ENCODE peak calls at places on chromosomes 13 and 19, in five cellular contexts. One of them, this sample, is unnamed.

GRCh38 chr13:98880673-98881072 is 97.2 kb downstream of the DOCK9 start:
- DNase-seq in tibial nerve: no peak
- DNase-seq in CD8-positive, alpha-beta T cell: no peak
- DNase-seq in mammary epithelial cell: no peak
- DNase-seq in endodermal cell: no peak
- DNase-seq in this sample: no peak

GRCh38 chr13:41139296-41139966 is 6.8 kb upstream of the KBTBD6 start:
- DNase-seq in mammary epithelial cell: peak; percentile 81
- DNase-seq in endodermal cell: no peak
- DNase-seq in CD8-positive, alpha-beta T cell: no peak
- DNase-seq in tibial nerve: no peak
- DNase-seq in this sample: peak; percentile 64

GRCh38 chr13:61463027-61463426 is 47.4 kb upstream of the PCDH20 start:
- DNase-seq in CD8-positive, alpha-beta T cell: no peak
- DNase-seq in endodermal cell: no peak
- DNase-seq in mammary epithelial cell: no peak
- DNase-seq in tibial nerve: no peak
- DNase-seq in this sample: peak; percentile 20

GRCh38 chr13:94435604-94436226 is 43.8 kb downstream of the DCT start:
- DNase-seq in endodermal cell: no peak
- DNase-seq in tibial nerve: no peak
- DNase-seq in mammary epithelial cell: peak; percentile 28
- DNase-seq in CD8-positive, alpha-beta T cell: no peak
- DNase-seq in this sample: peak; percentile 63

GRCh38 chr13:102400619-102401125 is 1.2 kb downstream of the FGF14 start:
- DNase-seq in tibial nerve: no peak
- DNase-seq in mammary epithelial cell: peak; percentile 11
- DNase-seq in endodermal cell: peak; percentile 75
- DNase-seq in CD8-positive, alpha-beta T cell: no peak
- DNase-seq in this sample: peak; percentile 23

GRCh38 chr13:97460004-97460756 is 26.2 kb downstream of the RAP2A start:
- DNase-seq in endodermal cell: no peak
- DNase-seq in CD8-positive, alpha-beta T cell: no peak
- DNase-seq in mammary epithelial cell: no peak
- DNase-seq in tibial nerve: no peak
- DNase-seq in this sample: no peak

GRCh38 chr19:46368116-46368515 is 21.2 kb downstream of the PPP5C start:
- DNase-seq in mammary epithelial cell: no peak
- DNase-seq in tibial nerve: no peak
- DNase-seq in CD8-positive, alpha-beta T cell: no peak
- DNase-seq in endodermal cell: no peak
- DNase-seq in this sample: no peak

GRCh38 chr19:17766543-17767131 is 15.4 kb downstream of the FCHO1 start:
- DNase-seq in CD8-positive, alpha-beta T cell: peak; percentile 51
- DNase-seq in tibial nerve: peak; percentile 77
- DNase-seq in endodermal cell: peak; percentile 96
- DNase-seq in mammary epithelial cell: peak; percentile 68
- DNase-seq in this sample: peak; percentile 66

GRCh38 chr19:20858218-20858617 is 64.8 kb upstream of the ZNF85 start:
- DNase-seq in mammary epithelial cell: no peak
- DNase-seq in CD8-positive, alpha-beta T cell: no peak
- DNase-seq in endodermal cell: peak; percentile 46
- DNase-seq in tibial nerve: no peak
- DNase-seq in this sample: no peak

GRCh38 chr13:43019811-43020210 is 3.6 kb upstream of the DNAJC15 start:
- DNase-seq in endodermal cell: no peak
- DNase-seq in tibial nerve: no peak
- DNase-seq in mammary epithelial cell: no peak
- DNase-seq in CD8-positive, alpha-beta T cell: no peak
- DNase-seq in this sample: no peak

GRCh38 chr13:29538625-29538976 is 56.9 kb downstream of the SLC7A1 start:
- DNase-seq in CD8-positive, alpha-beta T cell: no peak
- DNase-seq in mammary epithelial cell: no peak
- DNase-seq in tibial nerve: no peak
- DNase-seq in endodermal cell: no peak
- DNase-seq in this sample: no peak

GRCh38 chr19:49592486-49593232 is 1.7 kb downstream of the PRR12 start:
- DNase-seq in tibial nerve: no peak
- DNase-seq in mammary epithelial cell: peak; percentile 70
- DNase-seq in endodermal cell: peak; percentile 83
- DNase-seq in CD8-positive, alpha-beta T cell: no peak
- DNase-seq in this sample: peak; percentile 71

GRCh38 chr13:73913043-73913740 is 221.0 kb downstream of the KLF12 start:
- DNase-seq in CD8-positive, alpha-beta T cell: no peak
- DNase-seq in endodermal cell: peak; percentile 47
- DNase-seq in mammary epithelial cell: peak; percentile 46
- DNase-seq in tibial nerve: no peak
- DNase-seq in this sample: peak; percentile 61

GRCh38 chr19:38355728-38356725 is 18.3 kb upstream of the PSMD8 start:
- DNase-seq in mammary epithelial cell: no peak
- DNase-seq in endodermal cell: no peak
- DNase-seq in CD8-positive, alpha-beta T cell: no peak
- DNase-seq in tibial nerve: no peak
- DNase-seq in this sample: no peak

GRCh38 chr13:103299079-103299478 is 232.9 kb upstream of the SLC10A2 start:
- DNase-seq in mammary epithelial cell: no peak
- DNase-seq in CD8-positive, alpha-beta T cell: no peak
- DNase-seq in tibial nerve: no peak
- DNase-seq in endodermal cell: peak; percentile 80
- DNase-seq in this sample: no peak

GRCh38 chr13:32642858-32643257 is 56.6 kb downstream of the PDS5B start:
- DNase-seq in tibial nerve: no peak
- DNase-seq in endodermal cell: no peak
- DNase-seq in mammary epithelial cell: no peak
- DNase-seq in CD8-positive, alpha-beta T cell: no peak
- DNase-seq in this sample: peak; percentile 7

GRCh38 chr19:10290876-10291553 is 1.3 kb downstream of the ICAM5 start:
- DNase-seq in endodermal cell: peak; percentile 82
- DNase-seq in CD8-positive, alpha-beta T cell: peak; percentile 56
- DNase-seq in tibial nerve: no peak
- DNase-seq in mammary epithelial cell: peak; percentile 50
- DNase-seq in this sample: peak; percentile 36

GRCh38 chr13:73224708-73225107 is 165.9 kb downstream of the KLF5 start:
- DNase-seq in CD8-positive, alpha-beta T cell: no peak
- DNase-seq in tibial nerve: no peak
- DNase-seq in mammary epithelial cell: peak; percentile 85
- DNase-seq in endodermal cell: no peak
- DNase-seq in this sample: peak; percentile 69

GRCh38 chr13:35700661-35701060 is 224.2 kb upstream of the MAB21L1 start:
- DNase-seq in endodermal cell: no peak
- DNase-seq in CD8-positive, alpha-beta T cell: no peak
- DNase-seq in tibial nerve: no peak
- DNase-seq in mammary epithelial cell: no peak
- DNase-seq in this sample: no peak

GRCh38 chr19:45960595-45961235 is 12.9 kb downstream of the NOVA2 start:
- DNase-seq in mammary epithelial cell: no peak
- DNase-seq in tibial nerve: no peak
- DNase-seq in endodermal cell: peak; percentile 89
- DNase-seq in CD8-positive, alpha-beta T cell: no peak
- DNase-seq in this sample: no peak

GRCh38 chr19:58409010-58409790 is 751 bp downstream of the ZNF584 start:
- DNase-seq in tibial nerve: no peak
- DNase-seq in CD8-positive, alpha-beta T cell: no peak
- DNase-seq in mammary epithelial cell: no peak
- DNase-seq in endodermal cell: peak; percentile 65
- DNase-seq in this sample: no peak

GRCh38 chr19:11860721-11861120 is 12.2 kb downstream of the ZNF439 start:
- DNase-seq in tibial nerve: no peak
- DNase-seq in mammary epithelial cell: no peak
- DNase-seq in CD8-positive, alpha-beta T cell: no peak
- DNase-seq in endodermal cell: no peak
- DNase-seq in this sample: no peak

GRCh38 chr19:35560271-35560670 is 3.2 kb downstream of the ATP4A start:
- DNase-seq in endodermal cell: no peak
- DNase-seq in CD8-positive, alpha-beta T cell: no peak
- DNase-seq in tibial nerve: no peak
- DNase-seq in mammary epithelial cell: no peak
- DNase-seq in this sample: no peak

GRCh38 chr13:38687246-38688229 is 661 bp downstream of the FREM2 start:
- DNase-seq in CD8-positive, alpha-beta T cell: no peak
- DNase-seq in endodermal cell: no peak
- DNase-seq in tibial nerve: no peak
- DNase-seq in mammary epithelial cell: peak; percentile 59
- DNase-seq in this sample: no peak

GRCh38 chr13:113443991-113444390 is 9.3 kb downstream of the ADPRHL1 start:
- DNase-seq in endodermal cell: peak; percentile 33
- DNase-seq in mammary epithelial cell: no peak
- DNase-seq in CD8-positive, alpha-beta T cell: no peak
- DNase-seq in tibial nerve: no peak
- DNase-seq in this sample: no peak

GRCh38 chr13:30078059-30078458 is 227.6 kb upstream of the UBL3 start:
- DNase-seq in endodermal cell: no peak
- DNase-seq in tibial nerve: no peak
- DNase-seq in mammary epithelial cell: no peak
- DNase-seq in CD8-positive, alpha-beta T cell: no peak
- DNase-seq in this sample: no peak

GRCh38 chr13:35379663-35380062 is 96.8 kb downstream of the MAB21L1 start:
- DNase-seq in mammary epithelial cell: no peak
- DNase-seq in tibial nerve: no peak
- DNase-seq in CD8-positive, alpha-beta T cell: no peak
- DNase-seq in endodermal cell: no peak
- DNase-seq in this sample: no peak

DNA sequence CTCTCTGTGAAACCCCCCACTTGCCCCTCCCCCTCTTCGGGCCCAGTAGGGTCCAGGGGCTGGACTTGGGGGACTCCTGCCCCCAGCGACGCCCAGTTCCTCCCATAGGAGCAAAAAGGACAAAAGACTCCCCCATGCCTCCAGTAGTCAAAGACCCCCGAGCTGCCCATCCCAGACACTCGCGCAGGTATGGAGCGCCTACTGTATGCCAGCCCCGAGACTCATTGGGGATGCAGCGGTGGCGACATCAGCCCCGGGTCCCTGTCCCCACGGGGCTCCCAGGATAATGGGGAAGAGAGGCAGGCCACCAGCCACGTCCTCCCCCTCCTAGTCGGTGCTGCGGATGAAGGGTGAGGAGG is 18.3 kb upstream of the ZNRF4 start:
- DNase-seq in tibial nerve: no peak
- DNase-seq in mammary epithelial cell: no peak
- DNase-seq in CD8-positive, alpha-beta T cell: no peak
- DNase-seq in endodermal cell: no peak
- DNase-seq in this sample: no peak
- H3K4me3 ChIP-seq in tibial nerve: no peak overlapping the region
- H3K4me3 ChIP-seq in mammary epithelial cell: no peak overlapping the region
- H3K4me3 ChIP-seq in CD8-positive, alpha-beta T cell: no peak overlapping the region
- H3K4me3 ChIP-seq in endodermal cell: peak overlapping the region; percentile 82
- H3K4me3 ChIP-seq in this sample: no peak overlapping the region

GRCh38 chr13:111288276-111288675 is 32.2 kb upstream of the TEX29 start:
- DNase-seq in endodermal cell: no peak
- DNase-seq in mammary epithelial cell: no peak
- DNase-seq in CD8-positive, alpha-beta T cell: no peak
- DNase-seq in tibial nerve: no peak
- DNase-seq in this sample: no peak

GRCh38 chr13:111287201-111287600 is 33.2 kb upstream of the TEX29 start:
- DNase-seq in tibial nerve: no peak
- DNase-seq in CD8-positive, alpha-beta T cell: no peak
- DNase-seq in endodermal cell: no peak
- DNase-seq in mammary epithelial cell: no peak
- DNase-seq in this sample: no peak

GRCh38 chr13:111283991-111284390 is 36.5 kb upstream of the TEX29 start:
- DNase-seq in endodermal cell: peak; percentile 28
- DNase-seq in CD8-positive, alpha-beta T cell: no peak
- DNase-seq in tibial nerve: no peak
- DNase-seq in mammary epithelial cell: no peak
- DNase-seq in this sample: no peak

GRCh38 chr13:111284579-111284978 is 35.9 kb upstream of the TEX29 start:
- DNase-seq in tibial nerve: no peak
- DNase-seq in CD8-positive, alpha-beta T cell: no peak
- DNase-seq in mammary epithelial cell: no peak
- DNase-seq in endodermal cell: no peak
- DNase-seq in this sample: no peak

DNA sequence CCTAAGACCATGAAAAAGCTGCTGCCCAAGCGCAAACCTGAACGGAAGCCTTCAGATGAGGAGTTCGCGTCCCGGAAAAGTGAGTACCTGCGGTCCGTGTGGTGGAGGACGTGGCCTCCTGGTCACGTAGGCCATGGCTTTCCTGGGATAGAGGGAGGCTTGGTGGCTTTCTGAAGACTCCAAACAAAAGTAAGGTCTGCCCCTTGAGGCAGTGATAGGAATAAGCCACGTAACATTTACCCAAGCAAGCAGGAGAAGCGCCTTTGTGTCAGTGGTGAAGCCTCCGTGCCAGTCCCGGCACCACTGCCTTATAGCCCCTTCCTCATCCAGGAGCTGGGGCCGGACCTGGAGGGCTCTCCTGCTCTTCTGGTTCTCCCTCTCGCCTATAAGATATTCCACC is 34.3 kb upstream of the TEX29 start:
- DNase-seq in CD8-positive, alpha-beta T cell: no peak
- DNase-seq in tibial nerve: no peak
- DNase-seq in mammary epithelial cell: no peak
- DNase-seq in endodermal cell: no peak
- DNase-seq in this sample: no peak
- TF ChIP-seq CTCF in CD8-positive, alpha-beta T cell: no peak
- TF ChIP-seq CTCF in tibial nerve: no peak
- TF ChIP-seq CTCF in mammary epithelial cell: no peak
- TF ChIP-seq CTCF in endodermal cell: peak; percentile 52
- TF ChIP-seq CTCF in this sample: no peak

DNA sequence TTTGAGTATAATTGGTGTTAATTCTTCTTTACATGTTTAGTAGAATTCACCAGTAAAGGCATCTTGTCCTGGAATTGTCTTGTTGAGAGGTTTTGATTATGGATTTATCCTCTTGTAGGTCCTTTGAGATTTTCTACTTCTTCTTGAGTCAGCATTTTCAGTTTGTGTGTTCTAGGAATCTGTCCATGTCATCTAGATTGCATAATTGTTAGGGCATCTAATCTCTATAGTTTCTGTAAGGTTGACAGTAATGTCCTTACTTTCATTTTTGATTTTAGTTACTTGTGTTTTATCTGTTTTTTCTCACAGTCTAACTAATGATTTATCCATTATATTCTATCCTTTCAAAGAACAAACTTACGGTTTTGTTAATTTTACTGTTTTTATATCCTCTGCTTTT is 492.0 kb downstream of the FGF9 start:
- DNase-seq in mammary epithelial cell: no peak
- DNase-seq in tibial nerve: no peak
- DNase-seq in endodermal cell: no peak
- DNase-seq in CD8-positive, alpha-beta T cell: no peak
- DNase-seq in this sample: no peak
- H3K27me3 ChIP-seq in mammary epithelial cell: no peaks in the 10 kb centered on the region
- H3K27me3 ChIP-seq in tibial nerve: no peaks in the 10 kb centered on the region
- H3K27me3 ChIP-seq in endodermal cell: no peaks in the 10 kb centered on the region
- H3K27me3 ChIP-seq in CD8-positive, alpha-beta T cell: no peaks in the 10 kb centered on the region
- H3K27me3 ChIP-seq in this sample: no peaks in the 10 kb centered on the region

DNA sequence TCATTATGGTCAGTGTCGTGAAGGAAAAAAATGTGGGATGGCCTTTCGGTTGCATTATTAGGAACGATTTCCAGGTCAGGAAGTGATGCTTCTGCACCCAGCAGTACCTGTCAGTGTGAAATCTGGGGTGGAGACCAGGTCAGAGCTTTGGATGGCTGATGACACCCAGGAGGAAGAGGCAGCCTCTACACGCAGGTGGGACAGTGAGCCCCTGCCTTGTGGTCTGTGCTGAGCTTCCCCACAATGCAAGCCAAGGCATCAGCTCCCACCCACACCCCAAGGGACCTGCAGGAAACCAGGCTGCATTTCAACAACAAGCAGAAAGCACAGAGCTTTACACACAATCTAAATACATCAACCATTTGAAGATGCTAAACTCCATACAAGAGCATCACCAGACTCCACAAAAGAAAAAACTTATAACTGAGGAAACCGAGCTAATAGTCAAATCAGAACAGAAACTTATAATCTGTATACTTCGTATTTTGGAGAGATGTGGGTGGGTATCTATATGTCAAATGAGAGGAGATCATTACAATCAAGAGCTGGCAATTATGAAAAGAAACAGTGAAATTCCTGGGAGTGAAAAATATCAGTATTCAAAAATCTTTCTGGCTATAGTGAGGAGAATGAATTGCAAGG is 130.1 kb downstream of the ZDHHC20 start:
- DNase-seq in CD8-positive, alpha-beta T cell: no peak
- DNase-seq in mammary epithelial cell: no peak
- DNase-seq in tibial nerve: no peak
- DNase-seq in endodermal cell: no peak
- DNase-seq in this sample: no peak
- H3K4me3 ChIP-seq in CD8-positive, alpha-beta T cell: no peak overlapping the region
- H3K4me3 ChIP-seq in mammary epithelial cell: no peak overlapping the region
- H3K4me3 ChIP-seq in tibial nerve: no peak overlapping the region
- H3K4me3 ChIP-seq in endodermal cell: no peak overlapping the region
- H3K4me3 ChIP-seq in this sample: no peak overlapping the region